ENCODE peak calls at places on chromosomes 3 and 15, in six cellular contexts. L, V, J, A, S and T are unnamed samples.

GRCh38 chr3:58429657-58430056 is 4.0 kb downstream of the PDHB start:
- DNase-seq in S (no peak), L (no peak), V (no peak), A (peak), J (peak), T (no peak)

GRCh38 chr3:56694852-56695563 is 11.9 kb upstream of the TASOR start:
- DNase-seq in S (no peak), L (no peak), V (no peak), J (no peak), A (no peak), T (no peak)

GRCh38 chr3:49747792-49748480 is 24.2 kb upstream of the GMPPB start:
- DNase-seq in S (no peak), V (no peak), A (no peak), L (no peak), J (peak), T (no peak)

GRCh38 chr3:34381243-34381642 is 582.8 kb downstream of the PDCD6IP start:
- DNase-seq in V (no peak), A (no peak), L (peak), J (no peak), S (no peak), T (no peak)

GRCh38 chr15:56176996-56177395 is 66.7 kb downstream of the RFX7 start:
- DNase-seq in S (no peak), J (peak), V (no peak), L (no peak), A (no peak), T (no peak)

GRCh38 chr15:80988148-80988796 is 1.3 kb downstream of the MESD start:
- DNase-seq in V (no peak), J (no peak), S (no peak), L (no peak), A (no peak), T (no peak)

GRCh38 chr3:120506076-120506827 is 55.5 kb upstream of the FSTL1 start:
- DNase-seq in A (peak), L (no peak), J (peak), V (no peak), S (no peak), T (no peak)

GRCh38 chr3:165641569-165642310 is 195.5 kb downstream of the BCHE start:
- DNase-seq in V (no peak), A (no peak), S (peak), J (no peak), L (no peak), T (no peak)

GRCh38 chr3:181880339-181880738 is 168.6 kb downstream of the SOX2 start:
- DNase-seq in L (no peak), S (peak), J (no peak), A (no peak), V (no peak), T (peak)

GRCh38 chr3:27356976-27357375 is 12.2 kb downstream of the NEK10 start:
- DNase-seq in S (no peak), A (no peak), L (no peak), V (no peak), J (no peak), T (no peak)

GRCh38 chr3:171455603-171456550 is 4.3 kb downstream of the TNIK start:
- DNase-seq in J (no peak), V (no peak), S (no peak), L (no peak), A (no peak), T (no peak)

GRCh38 chr3:195893516-195893915 is 14.8 kb downstream of the TNK2 start:
- DNase-seq in V (no peak), L (no peak), J (no peak), S (no peak), A (no peak), T (no peak)

GRCh38 chr3:143427626-143428025 is 308.1 kb downstream of the CHST2 start:
- DNase-seq in L (no peak), A (no peak), S (no peak), V (no peak), J (no peak), T (no peak)

GRCh38 chr3:7498722-7499121 is 637.8 kb downstream of the GRM7 start:
- DNase-seq in L (no peak), V (no peak), S (no peak), J (no peak), A (no peak), T (no peak)

GRCh38 chr3:124163689-124164088 is 171.8 kb upstream of the ROPN1 start:
- DNase-seq in S (no peak), J (no peak), V (no peak), A (no peak), L (no peak), T (no peak)

GRCh38 chr3:49609314-49609713 is 55.0 kb downstream of the BSN start:
- DNase-seq in S (no peak), A (no peak), L (no peak), J (no peak), V (no peak), T (no peak)

GRCh38 chr15:27844018-27844666 is 255.0 kb downstream of the OCA2 start:
- DNase-seq in S (no peak), L (no peak), A (peak), J (peak), V (no peak), T (no peak)

GRCh38 chr3:16189201-16189600 is 14.7 kb downstream of the GALNT15 start:
- DNase-seq in J (no peak), L (no peak), A (no peak), V (no peak), S (no peak), T (no peak)

GRCh38 chr3:72265250-72265649 is 480.3 kb upstream of the PROK2 start:
- DNase-seq in L (no peak), V (peak), A (peak), J (peak), S (no peak), T (no peak)

GRCh38 chr3:100941046-100941445 is 52.2 kb downstream of the ABI3BP start:
- DNase-seq in A (no peak), J (no peak), L (no peak), V (no peak), S (no peak), T (no peak)

GRCh38 chr3:24160424-24160823 is 215.3 kb downstream of the NR1D2 start:
- DNase-seq in A (peak), L (no peak), J (peak), V (peak), S (no peak), T (no peak)

GRCh38 chr3:79477242-79477641 is 290.6 kb downstream of the ROBO1 start:
- DNase-seq in L (no peak), A (no peak), V (no peak), S (no peak), J (no peak), T (no peak)

GRCh38 chr3:62956411-62956810 is 81.2 kb upstream of the CADPS start:
- DNase-seq in L (no peak), S (no peak), J (no peak), V (no peak), A (no peak), T (no peak)

GRCh38 chr3:172404237-172404962 is 43.9 kb downstream of the GHSR start:
- DNase-seq in L (no peak), S (no peak), J (no peak), V (no peak), A (no peak), T (no peak)

GRCh38 chr3:127794402-127794801 is 27.9 kb downstream of the MGLL start:
- DNase-seq in J (no peak), A (no peak), L (no peak), V (no peak), S (no peak), T (no peak)

GRCh38 chr15:74906193-74906449 is 530 bp downstream of the FAM219B start:
- DNase-seq in V (peak), S (no peak), J (peak), A (no peak), L (peak), T (no peak)

GRCh38 chr3:130539005-130539404 is 22.0 kb downstream of the COL6A6 start:
- DNase-seq in L (peak), A (peak), V (peak), J (peak), S (peak), T (peak)

GRCh38 chr3:65746848-65747247 is 291.9 kb downstream of the MAGI1 start:
- DNase-seq in J (no peak), L (no peak), A (no peak), S (no peak), V (no peak), T (no peak)

GRCh38 chr3:65914032-65914739 is 124.5 kb downstream of the MAGI1 start:
- DNase-seq in S (no peak), V (peak), J (no peak), L (no peak), A (no peak), T (peak)

GRCh38 chr3:36804295-36805055 is 40.1 kb upstream of the DCLK3 start:
- DNase-seq in S (peak), L (no peak), J (no peak), A (no peak), V (no peak), T (peak)

GRCh38 chr3:33218446-33219174 is at the start of gene SUSD5:
- DNase-seq in S (peak), L (no peak), A (peak), J (peak), V (peak), T (peak)

GRCh38 chr15:64651573-64652260 is 123.7 kb downstream of the RBPMS2 start:
- DNase-seq in A (no peak), V (no peak), S (peak), J (no peak), L (no peak), T (no peak)